ENCODE peak calls at places on chromosome 2, in seven cellular contexts. One of them, this sample, is unnamed.

GRCh38 chr2:43724728-43725526 is 48.7 kb upstream of the C1GALT1C1L start:
- DNase-seq in HepG2: no peak
- DNase-seq in SK-N-SH: no peak
- DNase-seq in HCT116: no peak
- DNase-seq in H1: no peak
- DNase-seq in K562: peak
- DNase-seq in GM12878: no peak
- DNase-seq in this sample: no peak

GRCh38 chr2:146523218-146523617 is 1321.6 kb upstream of the ACVR2A start:
- DNase-seq in HepG2: no peak
- DNase-seq in SK-N-SH: no peak
- DNase-seq in GM12878: no peak
- DNase-seq in H1: no peak
- DNase-seq in HCT116: no peak
- DNase-seq in K562: no peak
- DNase-seq in this sample: peak

GRCh38 chr2:230849633-230850357 is 14.9 kb upstream of the ITM2C start:
- DNase-seq in HCT116: peak
- DNase-seq in K562: peak
- DNase-seq in GM12878: no peak
- DNase-seq in H1: peak
- DNase-seq in HepG2: peak
- DNase-seq in SK-N-SH: no peak
- DNase-seq in this sample: peak

GRCh38 chr2:218880749-218881594 is at the start of gene WNT10A:
- DNase-seq in H1: no peak
- DNase-seq in SK-N-SH: peak
- DNase-seq in HepG2: no peak
- DNase-seq in HCT116: no peak
- DNase-seq in K562: no peak
- DNase-seq in GM12878: no peak
- DNase-seq in this sample: no peak

GRCh38 chr2:30217644-30218361 is 13.5 kb upstream of the LBH start:
- DNase-seq in GM12878: peak
- DNase-seq in K562: no peak
- DNase-seq in H1: no peak
- DNase-seq in SK-N-SH: no peak
- DNase-seq in HCT116: peak
- DNase-seq in HepG2: no peak
- DNase-seq in this sample: peak

GRCh38 chr2:21633531-21634310 is 510.0 kb downstream of the TDRD15 start:
- DNase-seq in H1: no peak
- DNase-seq in GM12878: no peak
- DNase-seq in HepG2: no peak
- DNase-seq in SK-N-SH: peak
- DNase-seq in K562: no peak
- DNase-seq in HCT116: no peak
- DNase-seq in this sample: no peak

GRCh38 chr2:47002480-47003381 is 87.1 kb upstream of the MCFD2 start:
- DNase-seq in K562: no peak
- DNase-seq in GM12878: no peak
- DNase-seq in H1: no peak
- DNase-seq in SK-N-SH: peak
- DNase-seq in HepG2: no peak
- DNase-seq in HCT116: no peak
- DNase-seq in this sample: no peak

GRCh38 chr2:208274748-208275147 is 8.7 kb downstream of the PIKFYVE start:
- DNase-seq in K562: no peak
- DNase-seq in GM12878: no peak
- DNase-seq in SK-N-SH: no peak
- DNase-seq in H1: no peak
- DNase-seq in HepG2: no peak
- DNase-seq in HCT116: no peak
- DNase-seq in this sample: no peak

GRCh38 chr2:43133708-43134570 is 92.5 kb downstream of the ZFP36L2 start:
- DNase-seq in HepG2: no peak
- DNase-seq in SK-N-SH: peak
- DNase-seq in HCT116: no peak
- DNase-seq in H1: no peak
- DNase-seq in GM12878: no peak
- DNase-seq in K562: no peak
- DNase-seq in this sample: no peak

GRCh38 chr2:102355526-102356380 is at the start of gene IL18R1:
- DNase-seq in HCT116: peak
- DNase-seq in HepG2: peak
- DNase-seq in SK-N-SH: peak
- DNase-seq in K562: peak
- DNase-seq in GM12878: peak
- DNase-seq in H1: peak
- DNase-seq in this sample: peak

GRCh38 chr2:187429989-187430388 is 18.1 kb downstream of the CALCRL start:
- DNase-seq in HCT116: no peak
- DNase-seq in H1: no peak
- DNase-seq in K562: no peak
- DNase-seq in GM12878: no peak
- DNase-seq in HepG2: no peak
- DNase-seq in SK-N-SH: no peak
- DNase-seq in this sample: no peak

GRCh38 chr2:16291226-16291625 is 350.9 kb downstream of the MYCN start:
- DNase-seq in HCT116: no peak
- DNase-seq in GM12878: no peak
- DNase-seq in K562: no peak
- DNase-seq in H1: no peak
- DNase-seq in SK-N-SH: no peak
- DNase-seq in HepG2: no peak
- DNase-seq in this sample: no peak

GRCh38 chr2:8049851-8050571 is 631.8 kb upstream of the ID2 start:
- DNase-seq in GM12878: peak
- DNase-seq in SK-N-SH: no peak
- DNase-seq in HepG2: no peak
- DNase-seq in K562: no peak
- DNase-seq in HCT116: no peak
- DNase-seq in H1: no peak
- DNase-seq in this sample: no peak

GRCh38 chr2:218027426-218028188 is 24.8 kb upstream of the TNS1 start:
- DNase-seq in SK-N-SH: no peak
- DNase-seq in HepG2: no peak
- DNase-seq in GM12878: no peak
- DNase-seq in HCT116: no peak
- DNase-seq in H1: no peak
- DNase-seq in K562: no peak
- DNase-seq in this sample: no peak

GRCh38 chr2:4507706-4508105 is 804.3 kb downstream of the DCDC2C start:
- DNase-seq in HepG2: no peak
- DNase-seq in K562: no peak
- DNase-seq in SK-N-SH: no peak
- DNase-seq in HCT116: no peak
- DNase-seq in GM12878: no peak
- DNase-seq in H1: no peak
- DNase-seq in this sample: no peak

GRCh38 chr2:220678943-220679342 is 893.2 kb downstream of the EPHA4 start:
- DNase-seq in HepG2: no peak
- DNase-seq in SK-N-SH: no peak
- DNase-seq in GM12878: no peak
- DNase-seq in H1: no peak
- DNase-seq in K562: no peak
- DNase-seq in HCT116: no peak
- DNase-seq in this sample: no peak

GRCh38 chr2:208175843-208176160 is 12.4 kb upstream of the CRYGA start:
- DNase-seq in H1: no peak
- DNase-seq in GM12878: no peak
- DNase-seq in K562: no peak
- DNase-seq in SK-N-SH: no peak
- DNase-seq in HCT116: no peak
- DNase-seq in HepG2: no peak
- DNase-seq in this sample: no peak

GRCh38 chr2:227503433-227504406 is 31.8 kb downstream of the AGFG1 start:
- DNase-seq in HepG2: peak
- DNase-seq in SK-N-SH: no peak
- DNase-seq in HCT116: peak
- DNase-seq in GM12878: no peak
- DNase-seq in K562: peak
- DNase-seq in H1: no peak
- DNase-seq in this sample: no peak

GRCh38 chr2:230864605-230865323 is at the start of gene ITM2C:
- DNase-seq in HepG2: peak
- DNase-seq in K562: peak
- DNase-seq in GM12878: no peak
- DNase-seq in SK-N-SH: peak
- DNase-seq in HCT116: peak
- DNase-seq in H1: no peak
- DNase-seq in this sample: peak

GRCh38 chr2:239668042-239668441 is 267.2 kb upstream of the HDAC4 start:
- DNase-seq in HCT116: no peak
- DNase-seq in SK-N-SH: no peak
- DNase-seq in H1: no peak
- DNase-seq in HepG2: no peak
- DNase-seq in K562: no peak
- DNase-seq in GM12878: no peak
- DNase-seq in this sample: no peak

GRCh38 chr2:12321017-12321641 is 395.6 kb upstream of the TRIB2 start:
- DNase-seq in HepG2: no peak
- DNase-seq in K562: peak
- DNase-seq in HCT116: no peak
- DNase-seq in SK-N-SH: no peak
- DNase-seq in H1: no peak
- DNase-seq in GM12878: no peak
- DNase-seq in this sample: no peak

GRCh38 chr2:35067420-35067819 is 1288.2 kb upstream of the CRIM1 start:
- DNase-seq in SK-N-SH: no peak
- DNase-seq in K562: no peak
- DNase-seq in H1: no peak
- DNase-seq in HepG2: no peak
- DNase-seq in GM12878: no peak
- DNase-seq in HCT116: no peak
- DNase-seq in this sample: no peak

GRCh38 chr2:239022437-239023260 is 174.8 kb downstream of the TWIST2 start:
- DNase-seq in H1: no peak
- DNase-seq in GM12878: no peak
- DNase-seq in HepG2: no peak
- DNase-seq in K562: no peak
- DNase-seq in HCT116: no peak
- DNase-seq in SK-N-SH: peak
- DNase-seq in this sample: no peak

GRCh38 chr2:68877079-68877772 is 6.0 kb upstream of the BMP10 start:
- DNase-seq in SK-N-SH: no peak
- DNase-seq in HCT116: no peak
- DNase-seq in K562: no peak
- DNase-seq in H1: no peak
- DNase-seq in HepG2: no peak
- DNase-seq in GM12878: no peak
- DNase-seq in this sample: no peak

GRCh38 chr2:196274387-196274809 is 103.0 kb upstream of the STK17B start:
- DNase-seq in HepG2: no peak
- DNase-seq in K562: no peak
- DNase-seq in H1: no peak
- DNase-seq in HCT116: no peak
- DNase-seq in GM12878: no peak
- DNase-seq in SK-N-SH: no peak
- DNase-seq in this sample: no peak

DNA sequence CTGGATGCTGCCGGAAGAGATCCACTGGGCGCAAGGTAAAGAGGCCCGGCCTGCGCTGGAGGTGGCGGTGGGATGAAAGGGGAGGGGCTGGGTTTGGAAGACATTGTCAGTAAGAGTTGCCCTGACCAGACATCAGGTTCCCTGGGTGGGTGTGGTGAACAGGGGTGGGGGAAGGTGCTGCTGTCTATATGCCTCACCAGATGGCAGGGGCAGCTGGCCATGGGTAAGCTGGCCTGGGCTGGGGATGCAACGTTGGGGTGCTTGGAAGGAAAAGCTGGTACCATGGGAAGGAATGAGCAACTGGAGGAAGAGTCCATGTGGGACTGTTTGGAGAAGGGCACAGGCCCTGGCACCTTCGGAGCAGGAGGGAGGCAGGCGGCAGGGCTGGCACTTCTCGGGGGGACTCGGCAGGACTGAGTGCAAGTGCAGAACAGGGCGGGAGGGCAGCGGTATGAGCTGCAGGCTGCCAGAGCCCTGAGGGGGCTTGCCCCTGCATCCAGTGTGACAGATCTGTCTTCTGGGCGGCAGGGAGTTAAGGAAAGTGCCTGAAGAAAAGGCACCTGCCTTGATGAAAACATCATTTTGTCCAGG is 146.4 kb downstream of the DYSF start:
- DNase-seq in H1: no peak
- DNase-seq in SK-N-SH: no peak
- DNase-seq in HepG2: no peak
- DNase-seq in HCT116: no peak
- DNase-seq in K562: no peak
- DNase-seq in GM12878: no peak
- DNase-seq in this sample: no peak
- TF ChIP-seq JUND in H1: no peak
- TF ChIP-seq JUND in SK-N-SH: no peak
- TF ChIP-seq JUND in HepG2: no peak
- TF ChIP-seq JUND in HCT116: no peak
- TF ChIP-seq JUND in K562: no peak
- TF ChIP-seq JUND in GM12878: no peak
- TF ChIP-seq JUND in this sample: no peak

GRCh38 chr2:172864182-172864581 is 128.5 kb downstream of the RAPGEF4 start:
- DNase-seq in GM12878: peak
- DNase-seq in HepG2: peak
- DNase-seq in SK-N-SH: no peak
- DNase-seq in HCT116: peak
- DNase-seq in K562: peak
- DNase-seq in H1: peak
- DNase-seq in this sample: no peak
- TF ChIP-seq JUND in GM12878: no peak
- TF ChIP-seq JUND in HepG2: no peak
- TF ChIP-seq JUND in SK-N-SH: no peak
- TF ChIP-seq JUND in HCT116: no peak
- TF ChIP-seq JUND in K562: no peak
- TF ChIP-seq JUND in H1: no peak
- TF ChIP-seq JUND in this sample: no peak

GRCh38 chr2:241011751-241012510 is 13.5 kb downstream of the SNED1 start:
- DNase-seq in H1: no peak
- DNase-seq in SK-N-SH: peak
- DNase-seq in GM12878: no peak
- DNase-seq in K562: no peak
- DNase-seq in HCT116: no peak
- DNase-seq in HepG2: no peak
- DNase-seq in this sample: no peak
- TF ChIP-seq JUND in H1: no peak
- TF ChIP-seq JUND in SK-N-SH: no peak
- TF ChIP-seq JUND in GM12878: no peak
- TF ChIP-seq JUND in K562: no peak
- TF ChIP-seq JUND in HCT116: no peak
- TF ChIP-seq JUND in HepG2: no peak
- TF ChIP-seq JUND in this sample: no peak

GRCh38 chr2:105873721-105874120 is 129.0 kb downstream of the NCK2 start:
- DNase-seq in K562: peak
- DNase-seq in GM12878: peak
- DNase-seq in HCT116: no peak
- DNase-seq in SK-N-SH: no peak
- DNase-seq in HepG2: peak
- DNase-seq in H1: no peak
- DNase-seq in this sample: no peak
- TF ChIP-seq JUND in K562: peak
- TF ChIP-seq JUND in GM12878: peak
- TF ChIP-seq JUND in HCT116: no peak
- TF ChIP-seq JUND in SK-N-SH: peak
- TF ChIP-seq JUND in HepG2: no peak
- TF ChIP-seq JUND in H1: peak
- TF ChIP-seq JUND in this sample: no peak

GRCh38 chr2:233643128-233643527 is 6.9 kb downstream of the UGT1A10 start:
- DNase-seq in HepG2: peak
- DNase-seq in SK-N-SH: no peak
- DNase-seq in H1: peak
- DNase-seq in K562: no peak
- DNase-seq in HCT116: peak
- DNase-seq in GM12878: no peak
- DNase-seq in this sample: no peak
- TF ChIP-seq JUND in HepG2: no peak
- TF ChIP-seq JUND in SK-N-SH: no peak
- TF ChIP-seq JUND in H1: no peak
- TF ChIP-seq JUND in K562: no peak
- TF ChIP-seq JUND in HCT116: no peak
- TF ChIP-seq JUND in GM12878: no peak
- TF ChIP-seq JUND in this sample: no peak

This sample was measured in T47D.